ENCODE peak calls at places on chromosomes 16 and 17, in nine cellular contexts. One of them, this sample, is unnamed.
A peak's percentile ranks its signal among the peaks of the same experiment; 100 is the strongest.

GRCh38 chr17:35603674-35604073 is 16.6 kb downstream of the AP2B1 start:
- DNase-seq in fibroblast of the conjunctiva: no peak
- DNase-seq in tibial nerve: no peak
- DNase-seq in T-helper 17 cell: no peak
- DNase-seq in Right ventricle myocardium superior: no peak
- DNase-seq in substantia nigra: no peak
- DNase-seq in EH: no peak
- DNase-seq in GDM1: no peak
- DNase-seq in naive thymus-derived CD4-positive, alpha-beta T cell: no peak
- DNase-seq in this sample: no peak

GRCh38 chr16:89376812-89377445 is 113.4 kb downstream of the ANKRD11 start:
- DNase-seq in fibroblast of the conjunctiva: no peak
- DNase-seq in tibial nerve: no peak
- DNase-seq in T-helper 17 cell: no peak
- DNase-seq in Right ventricle myocardium superior: no peak
- DNase-seq in substantia nigra: no peak
- DNase-seq in EH: no peak
- DNase-seq in GDM1: no peak
- DNase-seq in naive thymus-derived CD4-positive, alpha-beta T cell: no peak
- DNase-seq in this sample: no peak

GRCh38 chr16:24130494-24131085 is 125.5 kb upstream of the CACNG3 start:
- DNase-seq in fibroblast of the conjunctiva: no peak
- DNase-seq in tibial nerve: no peak
- DNase-seq in T-helper 17 cell: no peak
- DNase-seq in Right ventricle myocardium superior: no peak
- DNase-seq in substantia nigra: no peak
- DNase-seq in EH: no peak
- DNase-seq in GDM1: no peak
- DNase-seq in naive thymus-derived CD4-positive, alpha-beta T cell: no peak
- DNase-seq in this sample: no peak

GRCh38 chr16:64437706-64438329 is 684.0 kb downstream of the CDH11 start:
- DNase-seq in fibroblast of the conjunctiva: no peak
- DNase-seq in tibial nerve: no peak
- DNase-seq in T-helper 17 cell: no peak
- DNase-seq in Right ventricle myocardium superior: no peak
- DNase-seq in substantia nigra: no peak
- DNase-seq in EH: no peak
- DNase-seq in GDM1: no peak
- DNase-seq in naive thymus-derived CD4-positive, alpha-beta T cell: no peak
- DNase-seq in this sample: no peak

GRCh38 chr16:351804-352520 is 561 bp downstream of the AXIN1 start:
- DNase-seq in fibroblast of the conjunctiva: no peak
- DNase-seq in tibial nerve: no peak
- DNase-seq in T-helper 17 cell: peak; percentile 47
- DNase-seq in Right ventricle myocardium superior: peak; percentile 59
- DNase-seq in substantia nigra: no peak
- DNase-seq in EH: peak; percentile 35
- DNase-seq in GDM1: no peak
- DNase-seq in naive thymus-derived CD4-positive, alpha-beta T cell: no peak
- DNase-seq in this sample: no peak

GRCh38 chr17:16442141-16442540 is 26.8 kb downstream of the TRPV2 start:
- DNase-seq in fibroblast of the conjunctiva: no peak
- DNase-seq in tibial nerve: no peak
- DNase-seq in T-helper 17 cell: no peak
- DNase-seq in Right ventricle myocardium superior: no peak
- DNase-seq in substantia nigra: no peak
- DNase-seq in EH: peak; percentile 39
- DNase-seq in GDM1: no peak
- DNase-seq in naive thymus-derived CD4-positive, alpha-beta T cell: no peak
- DNase-seq in this sample: no peak

GRCh38 chr16:81641403-81642106 is 137.5 kb upstream of the PLCG2 start:
- DNase-seq in fibroblast of the conjunctiva: no peak
- DNase-seq in tibial nerve: no peak
- DNase-seq in T-helper 17 cell: no peak
- DNase-seq in Right ventricle myocardium superior: no peak
- DNase-seq in substantia nigra: no peak
- DNase-seq in EH: no peak
- DNase-seq in GDM1: no peak
- DNase-seq in naive thymus-derived CD4-positive, alpha-beta T cell: no peak
- DNase-seq in this sample: no peak

GRCh38 chr16:4206680-4207079 is 35.2 kb downstream of the SRL start:
- DNase-seq in fibroblast of the conjunctiva: no peak
- DNase-seq in tibial nerve: no peak
- DNase-seq in T-helper 17 cell: no peak
- DNase-seq in Right ventricle myocardium superior: no peak
- DNase-seq in substantia nigra: no peak
- DNase-seq in EH: no peak
- DNase-seq in GDM1: no peak
- DNase-seq in naive thymus-derived CD4-positive, alpha-beta T cell: no peak
- DNase-seq in this sample: no peak

GRCh38 chr17:16352303-16352837 is 899 bp downstream of the CENPV start:
- DNase-seq in fibroblast of the conjunctiva: no peak
- DNase-seq in tibial nerve: no peak
- DNase-seq in T-helper 17 cell: peak; percentile 14
- DNase-seq in Right ventricle myocardium superior: peak; percentile 47
- DNase-seq in substantia nigra: no peak
- DNase-seq in EH: peak; percentile 42
- DNase-seq in GDM1: no peak
- DNase-seq in naive thymus-derived CD4-positive, alpha-beta T cell: no peak
- DNase-seq in this sample: peak; percentile 65

GRCh38 chr17:144936-145670 is 7.7 kb downstream of the SCGB1C2 start:
- DNase-seq in fibroblast of the conjunctiva: no peak
- DNase-seq in tibial nerve: peak; percentile 3
- DNase-seq in T-helper 17 cell: peak; percentile 2
- DNase-seq in Right ventricle myocardium superior: peak; percentile 17
- DNase-seq in substantia nigra: no peak
- DNase-seq in EH: no peak
- DNase-seq in GDM1: no peak
- DNase-seq in naive thymus-derived CD4-positive, alpha-beta T cell: no peak
- DNase-seq in this sample: no peak

GRCh38 chr17:78133971-78134898 is 3.7 kb downstream of the TMC8 start:
- DNase-seq in fibroblast of the conjunctiva: no peak
- DNase-seq in tibial nerve: peak; percentile 43
- DNase-seq in T-helper 17 cell: peak; percentile 62
- DNase-seq in Right ventricle myocardium superior: peak; percentile 77
- DNase-seq in substantia nigra: no peak
- DNase-seq in EH: peak; percentile 20
- DNase-seq in GDM1: peak; percentile 54
- DNase-seq in naive thymus-derived CD4-positive, alpha-beta T cell: peak; percentile 79
- DNase-seq in this sample: no peak

GRCh38 chr17:78268191-78268874 is 36.9 kb downstream of the TMEM235 start:
- DNase-seq in fibroblast of the conjunctiva: no peak
- DNase-seq in tibial nerve: no peak
- DNase-seq in T-helper 17 cell: no peak
- DNase-seq in Right ventricle myocardium superior: no peak
- DNase-seq in substantia nigra: no peak
- DNase-seq in EH: no peak
- DNase-seq in GDM1: no peak
- DNase-seq in naive thymus-derived CD4-positive, alpha-beta T cell: no peak
- DNase-seq in this sample: no peak

GRCh38 chr16:4327782-4328579 is 12.1 kb downstream of the GLIS2 start:
- DNase-seq in fibroblast of the conjunctiva: peak; percentile 55
- DNase-seq in tibial nerve: peak; percentile 62
- DNase-seq in T-helper 17 cell: no peak
- DNase-seq in Right ventricle myocardium superior: peak; percentile 87
- DNase-seq in substantia nigra: peak; percentile 43
- DNase-seq in EH: peak; percentile 78
- DNase-seq in GDM1: peak; percentile 25
- DNase-seq in naive thymus-derived CD4-positive, alpha-beta T cell: peak; percentile 47
- DNase-seq in this sample: peak; percentile 81

GRCh38 chr17:4365628-4366311 is 705 bp downstream of the UBE2G1 start:
- DNase-seq in fibroblast of the conjunctiva: no peak
- DNase-seq in tibial nerve: no peak
- DNase-seq in T-helper 17 cell: peak; percentile 26
- DNase-seq in Right ventricle myocardium superior: peak; percentile 61
- DNase-seq in substantia nigra: peak; percentile 49
- DNase-seq in EH: peak; percentile 28
- DNase-seq in GDM1: no peak
- DNase-seq in naive thymus-derived CD4-positive, alpha-beta T cell: peak; percentile 23
- DNase-seq in this sample: no peak

GRCh38 chr16:83713597-83713996 is 94.2 kb upstream of the HSBP1 start:
- DNase-seq in fibroblast of the conjunctiva: no peak
- DNase-seq in tibial nerve: no peak
- DNase-seq in T-helper 17 cell: no peak
- DNase-seq in Right ventricle myocardium superior: no peak
- DNase-seq in substantia nigra: no peak
- DNase-seq in EH: peak; percentile 31
- DNase-seq in GDM1: no peak
- DNase-seq in naive thymus-derived CD4-positive, alpha-beta T cell: no peak
- DNase-seq in this sample: no peak

This sample was measured in caudate nucleus.